ENCODE peak calls at places on chromosome 13, in four cellular contexts. X is trophoblast cell, B is DND-41, A is HepG2. D is an unnamed sample.

GRCh38 chr13:27578121-27579030 is 42.0 kb downstream of the LNX2 start:
- DNase-seq in B (no peak), X (peak; percentile 49), A (no peak), D (no peak)

GRCh38 chr13:33509642-33510229 is 224.2 kb upstream of the STARD13 start:
- DNase-seq in X (no peak), B (no peak), A (no peak), D (peak; percentile 9)

GRCh38 chr13:78764665-78765064 is 105.7 kb upstream of the OBI1 start:
- DNase-seq in A (no peak), B (no peak), X (no peak), D (peak; percentile 26)

GRCh38 chr13:22169473-22169872 is 498.6 kb downstream of the FGF9 start:
- DNase-seq in A (no peak), B (no peak), X (no peak), D (no peak)

GRCh38 chr13:21517576-21517975 is 58.5 kb upstream of the ZDHHC20 start:
- DNase-seq in A (no peak), B (no peak), X (no peak), D (no peak)

GRCh38 chr13:76939215-76939614 is 9.1 kb upstream of the ACOD1 start:
- DNase-seq in A (no peak), B (no peak), X (peak; percentile 37), D (no peak)

GRCh38 chr13:30705672-30706071 is 29.7 kb upstream of the ALOX5AP start:
- DNase-seq in X (peak; percentile 33), A (no peak), B (no peak), D (no peak)

GRCh38 chr13:79392882-79393563 is 13.0 kb downstream of the RBM26 start:
- DNase-seq in A (no peak), X (no peak), B (no peak), D (no peak)

GRCh38 chr13:23833733-23834611 is 55.2 kb downstream of the MIPEP start:
- DNase-seq in B (no peak), A (no peak), X (no peak), D (no peak)

GRCh38 chr13:103277959-103278673 is 211.9 kb upstream of the SLC10A2 start:
- DNase-seq in A (no peak), X (no peak), B (no peak), D (no peak)

GRCh38 chr13:101916108-101916757 is 463.8 kb downstream of the ITGBL1 start:
- DNase-seq in A (no peak), X (no peak), B (no peak), D (peak; percentile 84)

GRCh38 chr13:35720290-35720689 is 243.8 kb upstream of the MAB21L1 start:
- DNase-seq in A (no peak), X (peak; percentile 58), B (no peak), D (no peak)

GRCh38 chr13:101150998-101151397 is 265.3 kb downstream of the NALCN start:
- DNase-seq in A (no peak), X (no peak), B (no peak), D (peak; percentile 45)

GRCh38 chr13:42041017-42041683 is 7.3 kb upstream of the DGKH start:
- DNase-seq in B (peak; percentile 51), A (no peak), X (peak; percentile 46), D (peak; percentile 68)

GRCh38 chr13:85864963-85865530 is 65.8 kb upstream of the SLITRK6 start:
- DNase-seq in A (peak; percentile 6), X (no peak), B (no peak), D (peak; percentile 58)

GRCh38 chr13:24911135-24911524 is 147.2 kb downstream of the RNF17 start:
- DNase-seq in X (no peak), A (no peak), B (no peak), D (no peak)

DNA sequence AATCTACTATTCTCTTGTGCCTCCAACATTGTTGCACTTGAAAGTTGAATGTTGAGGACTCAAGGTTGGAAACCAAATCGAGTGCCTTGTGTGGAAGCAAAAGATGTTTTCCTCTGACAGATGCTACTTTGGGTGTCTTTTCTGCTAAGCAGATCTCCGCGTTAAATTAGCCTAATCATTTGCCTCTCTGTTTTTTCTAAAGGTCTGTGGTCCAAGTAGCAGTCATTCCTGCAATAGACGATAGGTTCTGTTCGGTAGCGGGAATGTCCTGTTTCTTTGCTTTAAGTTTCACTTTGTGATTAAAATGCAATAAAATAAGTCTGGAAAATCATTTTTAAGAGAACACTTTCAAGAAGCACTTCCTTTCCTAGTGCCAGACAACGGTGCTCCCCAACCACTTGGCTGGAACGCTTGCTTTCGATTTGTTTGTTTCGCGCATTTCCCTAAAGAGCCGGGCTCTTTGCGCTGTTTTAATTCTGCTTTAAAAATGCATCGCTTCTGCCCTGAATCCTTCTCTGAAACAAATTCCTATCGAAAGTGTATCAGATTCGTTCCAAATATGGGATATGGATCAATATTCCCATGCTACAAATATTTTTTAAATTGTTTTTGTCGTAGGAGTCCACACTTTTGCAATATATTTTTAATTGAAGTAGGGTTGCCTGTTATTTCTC is 14.1 kb downstream of the ZIC2 start:
- DNase-seq in X (no peak), A (no peak), B (no peak), D (peak; percentile 59)
- H3K4me3 ChIP-seq in X (no peak overlapping the region), A (no peak overlapping the region), B (no peak overlapping the region), D (peak overlapping the region; percentile 21)

GRCh38 chr13:40662866-40663265 is 3.6 kb downstream of the FOXO1 start:
- DNase-seq in X (no peak), A (no peak), B (no peak), D (peak; percentile 19)

GRCh38 chr13:40665061-40665753 is 1.2 kb downstream of the FOXO1 start:
- DNase-seq in B (no peak), A (no peak), X (peak; percentile 32), D (peak; percentile 59)

GRCh38 chr13:40665754-40666057 is 735 bp downstream of the FOXO1 start:
- DNase-seq in A (no peak), X (no peak), B (no peak), D (no peak)

GRCh38 chr13:40666058-40666904 is at the start of gene FOXO1:
- DNase-seq in X (peak; percentile 80), B (peak; percentile 88), A (peak; percentile 51), D (peak; percentile 94)

GRCh38 chr13:40664100-40665060 is 2.1 kb downstream of the FOXO1 start:
- DNase-seq in B (no peak), X (peak; percentile 61), A (peak; percentile 43), D (peak; percentile 45)
- H3K79me2 ChIP-seq in B (peaks cover 3% of the 10 kb centered on the region), X (peaks cover 38% of the 10 kb centered on the region), A (peaks cover 65% of the 10 kb centered on the region), D (peaks cover 43% of the 10 kb centered on the region)

GRCh38 chr13:28584873-28585317 is 74.0 kb upstream of the POMP start:
- DNase-seq in A (no peak), X (no peak), B (no peak), D (no peak)
- H3K4me3 ChIP-seq in A (no peak overlapping the region), X (no peak overlapping the region), B (no peak overlapping the region), D (no peak overlapping the region)

GRCh38 chr13:97237388-97237787 is 15.3 kb downstream of the MBNL2 start:
- DNase-seq in A (no peak), B (no peak), X (no peak), D (no peak)

GRCh38 chr13:97239306-97239705 is 17.2 kb downstream of the MBNL2 start:
- DNase-seq in A (no peak), X (no peak), B (no peak), D (no peak)

GRCh38 chr13:97239943-97240788 is 18.0 kb downstream of the MBNL2 start:
- DNase-seq in B (no peak), A (no peak), X (no peak), D (no peak)

GRCh38 chr13:97238432-97238831 is 16.3 kb downstream of the MBNL2 start:
- DNase-seq in B (no peak), X (no peak), A (no peak), D (no peak)

DNA sequence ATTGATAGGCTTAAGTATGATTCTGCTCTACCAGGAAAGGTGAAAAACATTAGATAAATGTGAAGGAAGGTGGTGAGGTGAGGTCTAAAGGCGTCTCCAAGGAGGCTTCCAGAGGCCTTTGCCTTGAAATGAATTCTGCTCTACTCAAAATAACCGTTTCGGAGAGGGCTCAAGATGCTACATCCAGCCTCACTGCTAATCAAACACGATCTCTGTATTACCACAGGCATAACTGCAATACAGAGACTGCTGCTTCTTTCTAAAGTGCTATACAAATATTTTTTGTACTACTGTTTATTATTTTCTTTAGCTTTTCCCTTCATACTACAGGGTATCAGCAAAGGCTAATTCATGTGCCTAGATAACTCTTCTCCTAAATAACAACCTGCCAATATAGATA is 16.8 kb downstream of the MBNL2 start:
- DNase-seq in B (no peak), A (no peak), X (no peak), D (no peak)
- H3K79me2 ChIP-seq in B (no peaks in the 10 kb centered on the region), A (peaks cover 100% of the 10 kb centered on the region), X (peaks cover 21% of the 10 kb centered on the region), D (no peaks in the 10 kb centered on the region)

GRCh38 chr13:45769072-45769471 is 67.0 kb downstream of the CBY2 start:
- DNase-seq in X (no peak), A (no peak), B (no peak), D (peak; percentile 43)
- H3K4me3 ChIP-seq in X (no peak overlapping the region), A (no peak overlapping the region), B (no peak overlapping the region), D (no peak overlapping the region)